ENCODE peak calls at places on chromosomes 2 and 18, in ten cellular contexts. K, S, M, Q, W, O, Y, E, F and L are unnamed samples.

GRCh38 chr2:99139003-99139402 is 2.5 kb upstream of the C2orf15 start:
- DNase-seq in K (no peak), S (no peak), M (no peak), Q (no peak), W (no peak), O (no peak), Y (no peak), E (no peak), F (no peak), L (no peak)

GRCh38 chr2:207042841-207043240 is 103.5 kb downstream of the CPO start:
- DNase-seq in K (no peak), S (no peak), M (no peak), Q (no peak), W (no peak), O (no peak), Y (no peak), E (no peak), F (no peak), L (no peak)

GRCh38 chr2:143942486-143942885 is 577.4 kb downstream of the ZEB2 start:
- DNase-seq in K (no peak), S (no peak), M (no peak), Q (no peak), W (no peak), O (no peak), Y (no peak), E (no peak), F (no peak), L (no peak)

GRCh38 chr2:147636238-147636887 is 208.5 kb upstream of the ACVR2A start:
- DNase-seq in K (no peak), S (peak), M (no peak), Q (no peak), W (no peak), O (no peak), Y (no peak), E (no peak), F (no peak), L (no peak)

GRCh38 chr2:127607399-127607908 is 38.5 kb upstream of the GPR17 start:
- DNase-seq in K (no peak), S (no peak), M (no peak), Q (no peak), W (no peak), O (peak), Y (no peak), E (no peak), F (no peak), L (no peak)

GRCh38 chr2:167127135-167127534 is 238.9 kb downstream of the XIRP2 start:
- DNase-seq in K (no peak), S (no peak), M (no peak), Q (no peak), W (peak), O (no peak), Y (no peak), E (no peak), F (peak), L (no peak)

GRCh38 chr2:99656938-99657337 is 167.1 kb upstream of the REV1 start:
- DNase-seq in K (no peak), S (no peak), M (peak), Q (no peak), W (no peak), O (no peak), Y (no peak), E (no peak), F (no peak), L (no peak)

GRCh38 chr18:35862115-35862640 is 110.3 kb upstream of the RMP24 start:
- DNase-seq in K (no peak), S (no peak), M (no peak), Q (no peak), W (no peak), O (peak), Y (peak), E (no peak), F (no peak), L (no peak)

GRCh38 chr2:101887328-101887727 is 104.4 kb upstream of the IL1R2 start:
- DNase-seq in K (no peak), S (no peak), M (no peak), Q (no peak), W (no peak), O (no peak), Y (no peak), E (no peak), F (no peak), L (no peak)

GRCh38 chr2:33208400-33208799 is 261.6 kb downstream of the LTBP1 start:
- DNase-seq in K (no peak), S (no peak), M (no peak), Q (no peak), W (no peak), O (no peak), Y (no peak), E (no peak), F (no peak), L (no peak)

GRCh38 chr18:44803019-44803650 is 122.4 kb downstream of the SETBP1 start:
- DNase-seq in K (peak), S (no peak), M (peak), Q (no peak), W (no peak), O (peak), Y (peak), E (peak), F (peak), L (peak)

GRCh38 chr2:175872716-175873115 is 129.4 kb downstream of the LNPK start:
- DNase-seq in K (no peak), S (no peak), M (no peak), Q (no peak), W (no peak), O (no peak), Y (no peak), E (no peak), F (no peak), L (peak)

GRCh38 chr2:98909381-98910211 is 26.4 kb downstream of the CRACDL start:
- DNase-seq in K (peak), S (peak), M (no peak), Q (no peak), W (peak), O (peak), Y (peak), E (no peak), F (no peak), L (peak)

GRCh38 chr2:236580746-236581355 is 11.2 kb downstream of the ACKR3 start:
- DNase-seq in K (no peak), S (no peak), M (no peak), Q (no peak), W (no peak), O (no peak), Y (no peak), E (no peak), F (no peak), L (no peak)
- H3K4me3 ChIP-seq in K (no peak), S (no peak), M (no peak), Q (no peak), W (no peak), O (no peak), Y (no peak), E (no peak), F (no peak), L (no peak)

GRCh38 chr18:52582516-52582915 is 242.5 kb downstream of the DCC start:
- DNase-seq in K (no peak), S (no peak), M (no peak), Q (no peak), W (no peak), O (no peak), Y (no peak), E (no peak), F (no peak), L (no peak)
- TF ChIP-seq CTCF in K (no peak), S (no peak), M (no peak), Q (no peak), W (no peak), O (peak), Y (no peak), E (no peak), F (no peak), L (no peak)

DNA sequence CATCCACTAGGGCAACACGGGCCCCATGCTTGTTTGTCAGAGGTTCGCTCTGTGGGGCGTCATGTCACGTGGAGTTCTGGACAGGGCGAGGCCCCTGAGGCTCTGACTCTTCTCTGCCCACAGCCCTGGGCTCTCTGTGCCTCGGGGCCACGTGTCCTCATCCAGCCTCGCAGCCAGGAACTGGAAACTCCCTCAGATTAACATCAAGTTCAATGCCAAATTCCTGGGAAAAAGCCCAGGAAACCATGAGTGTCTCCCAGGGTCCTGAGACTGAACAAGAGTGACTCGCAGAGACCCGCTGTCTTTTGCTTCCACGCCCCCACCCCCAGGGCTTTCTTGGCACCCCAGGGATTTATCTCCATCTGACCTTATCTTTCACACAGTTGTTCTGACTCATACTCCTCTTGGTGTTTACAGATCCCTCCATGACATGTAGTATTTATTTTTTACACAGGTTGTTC is 174.0 kb upstream of the PIEZO2 start:
- DNase-seq in K (no peak), S (no peak), M (no peak), Q (no peak), W (no peak), O (peak), Y (no peak), E (no peak), F (no peak), L (no peak)
- H3K27ac ChIP-seq in K (no peak), S (no peak), M (no peak), Q (no peak), W (no peak), O (no peak), Y (no peak), E (no peak), F (no peak), L (peak)

GRCh38 chr18:3597159-3597977 is 147.4 kb downstream of the TGIF1 start:
- DNase-seq in K (no peak), S (no peak), M (no peak), Q (no peak), W (no peak), O (no peak), Y (no peak), E (no peak), F (no peak), L (no peak)
- H3K4me3 ChIP-seq in K (peak), S (peak), M (no peak), Q (no peak), W (peak), O (peak), Y (no peak), E (peak), F (no peak), L (no peak)

GRCh38 chr2:70420005-70420580 is 118.2 kb upstream of the FAM136A start:
- DNase-seq in K (no peak), S (no peak), M (no peak), Q (no peak), W (no peak), O (no peak), Y (no peak), E (no peak), F (no peak), L (no peak)

GRCh38 chr2:70420740-70421139 is 118.9 kb upstream of the FAM136A start:
- DNase-seq in K (no peak), S (no peak), M (no peak), Q (no peak), W (no peak), O (no peak), Y (no peak), E (no peak), F (no peak), L (no peak)

GRCh38 chr2:70417011-70417410 is 115.1 kb upstream of the FAM136A start:
- DNase-seq in K (no peak), S (no peak), M (no peak), Q (no peak), W (no peak), O (no peak), Y (no peak), E (no peak), F (no peak), L (no peak)

GRCh38 chr2:70418514-70418913 is 116.6 kb upstream of the FAM136A start:
- DNase-seq in K (no peak), S (no peak), M (no peak), Q (no peak), W (peak), O (no peak), Y (no peak), E (no peak), F (no peak), L (no peak)
- TF ChIP-seq CTCF in K (no peak), S (no peak), M (no peak), Q (no peak), W (no peak), O (no peak), Y (no peak), E (no peak), F (no peak), L (no peak)

GRCh38 chr18:32257073-32257780 is 67.4 kb downstream of the MEP1B start:
- DNase-seq in K (no peak), S (peak), M (no peak), Q (no peak), W (no peak), O (no peak), Y (no peak), E (no peak), F (no peak), L (no peak)
- H3K27ac ChIP-seq in K (no peak), S (no peak), M (no peak), Q (no peak), W (no peak), O (no peak), Y (no peak), E (no peak), F (no peak), L (no peak)

DNA sequence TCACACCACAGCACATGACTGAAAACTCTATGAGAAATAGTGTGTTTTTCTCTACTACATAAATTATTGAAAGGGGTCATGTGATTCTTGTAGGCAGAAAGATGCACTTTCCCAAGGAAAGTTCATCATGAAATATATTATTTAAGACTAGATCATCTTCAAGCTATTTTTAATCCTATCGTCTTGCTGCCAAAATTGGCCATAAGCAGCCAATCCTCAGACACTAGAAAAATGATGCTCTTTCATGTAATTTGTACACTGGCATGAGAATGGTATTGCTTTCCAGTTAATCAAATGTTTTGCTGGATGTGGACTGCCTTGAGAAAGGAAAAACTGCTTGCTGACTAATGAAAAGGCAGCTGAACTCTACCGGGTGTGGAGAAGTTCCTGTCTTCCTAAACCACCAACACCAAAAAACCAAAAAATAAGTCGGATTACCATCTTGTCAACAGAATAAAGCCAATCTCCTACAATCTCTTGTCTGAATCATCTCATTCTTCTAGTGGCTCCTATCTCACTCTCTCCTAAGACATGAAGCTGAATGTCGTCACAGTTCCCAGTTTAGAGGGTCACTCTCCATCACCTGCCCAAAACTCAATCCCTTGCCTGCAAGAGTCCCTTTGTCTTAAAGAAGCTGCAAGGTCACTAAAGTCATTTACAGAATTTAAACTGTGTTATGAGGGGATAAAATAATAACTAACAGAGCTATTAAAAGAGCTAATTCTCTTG is 5.3 kb downstream of the BCL2 start:
- DNase-seq in K (no peak), S (no peak), M (no peak), Q (no peak), W (no peak), O (no peak), Y (no peak), E (no peak), F (no peak), L (no peak)
- H3K4me3 ChIP-seq in K (peak), S (no peak), M (no peak), Q (peak), W (no peak), O (no peak), Y (no peak), E (no peak), F (peak), L (no peak)

GRCh38 chr2:18124126-18124835 is 245.8 kb downstream of the KCNS3 start:
- DNase-seq in K (no peak), S (no peak), M (no peak), Q (no peak), W (no peak), O (no peak), Y (no peak), E (no peak), F (no peak), L (no peak)
- TF ChIP-seq CTCF in K (no peak), S (no peak), M (no peak), Q (no peak), W (no peak), O (no peak), Y (no peak), E (no peak), F (no peak), L (no peak)

GRCh38 chr2:66578853-66579158 is 143.9 kb downstream of the MEIS1 start:
- DNase-seq in K (no peak), S (no peak), M (no peak), Q (no peak), W (no peak), O (no peak), Y (no peak), E (no peak), F (no peak), L (no peak)

GRCh38 chr2:66581461-66582363 is 146.8 kb downstream of the MEIS1 start:
- DNase-seq in K (peak), S (no peak), M (no peak), Q (no peak), W (no peak), O (peak), Y (peak), E (no peak), F (no peak), L (no peak)

GRCh38 chr2:66579494-66579893 is 144.6 kb downstream of the MEIS1 start:
- DNase-seq in K (no peak), S (no peak), M (no peak), Q (no peak), W (no peak), O (no peak), Y (no peak), E (no peak), F (no peak), L (no peak)

GRCh38 chr2:66582364-66582974 is 147.5 kb downstream of the MEIS1 start:
- DNase-seq in K (no peak), S (no peak), M (no peak), Q (no peak), W (no peak), O (no peak), Y (no peak), E (no peak), F (no peak), L (no peak)

DNA sequence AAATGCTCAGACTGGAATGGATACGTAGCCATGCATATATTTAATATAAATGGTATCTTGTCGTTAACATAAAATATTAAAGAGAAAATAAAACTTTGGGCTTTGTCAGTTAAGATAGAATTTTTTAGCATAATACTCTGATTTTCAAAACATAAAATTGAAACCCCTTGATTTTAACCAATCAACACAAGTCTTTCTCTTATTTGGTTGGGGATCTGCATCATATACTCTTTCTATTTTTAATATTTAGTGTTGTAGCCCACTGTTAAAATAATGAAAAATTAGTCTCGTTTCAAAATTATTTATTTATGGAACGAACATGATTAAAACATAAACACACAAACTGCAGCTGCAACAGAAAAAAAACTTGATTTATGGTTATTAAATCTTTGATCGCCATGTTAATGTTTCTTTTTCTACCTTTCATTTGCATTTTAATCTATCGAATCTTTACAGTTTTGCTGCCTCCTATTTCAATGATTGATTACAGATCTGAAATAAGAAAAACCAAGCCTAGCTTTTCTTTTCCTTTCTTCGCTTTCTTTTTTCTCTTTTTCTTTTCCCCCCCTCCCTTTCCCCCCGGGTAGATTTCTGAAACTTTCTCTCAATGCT is 145.5 kb downstream of the MEIS1 start:
- DNase-seq in K (no peak), S (no peak), M (no peak), Q (no peak), W (no peak), O (no peak), Y (no peak), E (no peak), F (no peak), L (no peak)
- H3K27ac ChIP-seq in K (no peak), S (no peak), M (no peak), Q (no peak), W (no peak), O (no peak), Y (no peak), E (no peak), F (no peak), L (peak)